ENCODE peak calls at places on chromosome 2, in ten cellular contexts. B, P, A, D, T, K, E, L, Y and W are unnamed samples.

GRCh38 chr2:54084600-54084999 is 30.8 kb upstream of the ACYP2 start:
- DNase-seq in D (no peak), B (no peak), Y (no peak), T (no peak), A (no peak), L (no peak), P (peak; percentile 35), E (no peak), K (peak; percentile 11), W (no peak)

GRCh38 chr2:230160112-230160660 is 59.6 kb downstream of the SP110 start:
- DNase-seq in E (peak; percentile 55), B (peak; percentile 34), K (peak; percentile 16), L (peak; percentile 23), P (peak; percentile 33), D (peak; percentile 20), T (peak; percentile 22), Y (no peak), A (no peak), W (peak; percentile 53)

GRCh38 chr2:130764035-130764820 is 8.9 kb downstream of the AMER3 start:
- DNase-seq in P (no peak), T (no peak), D (no peak), B (no peak), L (no peak), K (no peak), Y (no peak), A (no peak), E (no peak), W (no peak)

GRCh38 chr2:101476605-101477208 is 1.8 kb upstream of the RFX8 start:
- DNase-seq in D (no peak), P (no peak), B (no peak), K (no peak), T (no peak), E (no peak), L (no peak), Y (no peak), A (no peak), W (no peak)

GRCh38 chr2:11502740-11503292 is 31.0 kb upstream of the GREB1 start:
- DNase-seq in K (no peak), Y (no peak), D (no peak), E (no peak), T (no peak), B (no peak), L (no peak), P (no peak), A (no peak), W (no peak)

GRCh38 chr2:220446106-220446712 is 818.8 kb downstream of the SLC4A3 start:
- DNase-seq in P (no peak), E (no peak), A (no peak), T (no peak), K (no peak), Y (no peak), B (no peak), D (no peak), L (no peak), W (no peak)

GRCh38 chr2:44429034-44429433 is 67.3 kb downstream of the CAMKMT start:
- DNase-seq in B (no peak), L (no peak), T (no peak), A (no peak), K (peak; percentile 57), E (no peak), Y (no peak), D (peak; percentile 9), P (no peak), W (no peak)

GRCh38 chr2:241110607-241111442 is 8.7 kb upstream of the MTERF4 start:
- DNase-seq in A (no peak), Y (peak; percentile 56), E (no peak), D (no peak), B (peak; percentile 46), K (no peak), P (no peak), T (no peak), L (no peak), W (no peak)

DNA sequence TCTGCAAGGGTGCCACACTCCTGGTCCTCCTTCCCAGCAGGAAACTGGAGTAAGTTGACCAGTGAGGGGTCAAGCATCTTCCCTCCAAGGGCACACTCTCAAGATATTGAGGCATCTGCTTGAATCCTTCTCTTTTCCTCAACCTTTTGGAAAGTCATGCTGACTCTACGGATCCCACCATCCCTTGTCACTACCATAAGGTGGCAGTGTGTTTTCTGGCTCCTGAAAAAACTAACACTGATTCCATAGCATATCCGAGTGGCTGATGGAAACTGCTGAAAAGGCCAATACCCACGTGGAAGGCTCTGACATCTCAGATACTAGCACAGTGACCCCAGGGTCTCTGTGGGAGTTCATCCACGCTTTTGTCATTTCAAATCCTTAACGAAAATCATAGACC is 37.1 kb downstream of the GPR45 start:
- DNase-seq in B (no peak), E (no peak), D (no peak), T (no peak), K (no peak), P (no peak), A (no peak), Y (no peak), L (no peak), W (no peak)
- TF ChIP-seq CTCF in B (no peak), E (no peak), D (no peak), T (no peak), K (peak; percentile 32), P (no peak), A (peak; percentile 10), Y (no peak), L (peak; percentile 11), W (no peak)

GRCh38 chr2:219296142-219296541 is 13.1 kb downstream of the PTPRN start:
- DNase-seq in B (no peak), T (no peak), K (no peak), D (no peak), E (no peak), L (no peak), P (no peak), A (no peak), Y (no peak), W (no peak)

GRCh38 chr2:219299372-219299760 is 9.8 kb downstream of the PTPRN start:
- DNase-seq in D (no peak), E (no peak), P (no peak), K (no peak), L (no peak), B (no peak), Y (no peak), T (no peak), A (no peak), W (no peak)

GRCh38 chr2:219298759-219299371 is 10.3 kb downstream of the PTPRN start:
- DNase-seq in T (peak; percentile 84), B (peak; percentile 84), Y (peak; percentile 93), P (peak; percentile 88), A (no peak), E (peak; percentile 94), K (peak; percentile 66), L (peak; percentile 85), D (peak; percentile 65), W (peak; percentile 92)

GRCh38 chr2:219296631-219297391 is 12.4 kb downstream of the PTPRN start:
- DNase-seq in Y (no peak), D (no peak), B (no peak), P (no peak), K (no peak), L (no peak), T (no peak), A (no peak), E (no peak), W (no peak)

GRCh38 chr2:219297766-219298456 is 11.3 kb downstream of the PTPRN start:
- DNase-seq in Y (no peak), K (no peak), L (no peak), A (no peak), P (no peak), B (no peak), D (no peak), E (no peak), T (no peak), W (no peak)
- TF ChIP-seq CTCF in Y (no peak), K (peak; percentile 53), L (no peak), A (peak; percentile 24), P (no peak), B (no peak), D (peak; percentile 24), E (no peak), T (no peak), W (no peak)

GRCh38 chr2:191905336-191905735 is 58.4 kb upstream of the CAVIN2 start:
- DNase-seq in L (no peak), D (no peak), P (no peak), Y (no peak), B (no peak), A (no peak), K (no peak), T (no peak), E (no peak), W (no peak)

GRCh38 chr2:191910518-191910917 is 63.6 kb upstream of the CAVIN2 start:
- DNase-seq in T (no peak), B (no peak), E (no peak), Y (no peak), D (peak; percentile 77), P (no peak), K (peak; percentile 83), L (no peak), A (no peak), W (no peak)

GRCh38 chr2:191907091-191907490 is 60.2 kb upstream of the CAVIN2 start:
- DNase-seq in E (no peak), A (no peak), P (no peak), K (no peak), D (no peak), T (no peak), L (no peak), B (no peak), Y (no peak), W (no peak)

GRCh38 chr2:191908874-191909273 is 62.0 kb upstream of the CAVIN2 start:
- DNase-seq in A (no peak), L (no peak), B (no peak), D (no peak), E (no peak), Y (no peak), K (no peak), T (no peak), P (no peak), W (no peak)

DNA sequence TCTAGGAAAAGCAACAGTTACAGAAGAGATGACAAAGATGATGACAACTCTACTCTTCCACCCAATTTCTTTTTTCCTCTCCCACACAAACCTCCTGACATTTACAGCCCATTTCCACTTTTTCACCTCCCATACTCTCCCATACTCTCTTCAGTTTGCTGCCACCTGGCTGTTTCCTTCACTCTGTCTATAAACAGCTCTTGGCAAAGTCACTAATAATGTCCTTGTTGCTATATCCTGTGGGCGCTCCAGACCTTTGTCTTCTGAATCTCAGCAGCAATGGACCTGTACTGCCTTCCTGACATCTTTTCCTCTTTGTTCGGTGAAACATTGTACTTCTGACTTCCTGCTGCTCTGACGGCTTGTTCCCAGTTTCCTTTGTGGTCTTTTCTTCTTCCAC is 60.7 kb upstream of the CAVIN2 start:
- DNase-seq in E (no peak), Y (no peak), B (no peak), A (no peak), K (no peak), P (no peak), L (no peak), T (no peak), D (no peak), W (no peak)
- TF ChIP-seq CTCF in E (no peak), Y (no peak), B (no peak), A (no peak), K (peak; percentile 34), P (no peak), L (no peak), T (no peak), D (no peak), W (no peak)

GRCh38 chr2:37282746-37283145 is 41.9 kb downstream of the PRKD3 start:
- DNase-seq in A (no peak), E (no peak), L (no peak), Y (no peak), D (no peak), B (no peak), T (no peak), P (no peak), K (peak; percentile 51), W (no peak)

GRCh38 chr2:37283207-37283606 is 41.4 kb downstream of the PRKD3 start:
- DNase-seq in L (no peak), K (peak; percentile 86), P (no peak), Y (no peak), T (no peak), B (no peak), A (peak; percentile 68), E (no peak), D (peak; percentile 79), W (no peak)

GRCh38 chr2:37284386-37284785 is 40.2 kb downstream of the PRKD3 start:
- DNase-seq in E (no peak), T (no peak), Y (no peak), L (no peak), K (no peak), D (peak; percentile 35), P (no peak), A (no peak), B (no peak), W (no peak)

GRCh38 chr2:37276291-37276690 is 44.8 kb downstream of the NDUFAF7 start:
- DNase-seq in L (no peak), E (no peak), D (no peak), T (no peak), P (no peak), A (no peak), K (no peak), Y (no peak), B (no peak), W (no peak)

DNA sequence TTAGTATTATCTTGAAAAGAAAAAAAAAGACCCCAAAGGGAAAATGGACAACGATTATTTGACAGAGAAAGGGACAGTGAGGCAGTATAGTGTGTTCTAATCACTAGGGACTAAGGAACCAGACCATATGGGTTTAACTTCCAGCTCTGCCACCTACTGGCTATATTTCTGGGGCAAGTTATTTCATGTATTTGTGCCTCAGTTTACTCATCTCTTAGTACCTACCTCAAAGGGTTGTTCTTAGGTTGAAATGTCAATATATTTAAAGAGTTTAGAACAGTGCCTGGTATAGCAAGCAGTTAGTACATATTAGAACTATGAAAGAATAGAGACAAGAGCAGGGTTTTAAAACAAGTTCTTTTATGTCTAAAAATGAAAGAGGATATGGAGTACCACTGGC is 42.7 kb downstream of the PRKD3 start:
- DNase-seq in D (no peak), P (no peak), Y (no peak), L (no peak), E (no peak), T (no peak), K (no peak), A (no peak), B (no peak), W (no peak)
- TF ChIP-seq CTCF in D (no peak), P (no peak), Y (no peak), L (no peak), E (no peak), T (no peak), K (no peak), A (no peak), B (no peak), W (peak; percentile 6)